ENCODE peak calls at places on chromosomes 13 and 19, in five cellular contexts. One of them, this sample, is unnamed.

GRCh38 chr13:75749407-75749806 is 113.3 kb downstream of the LMO7 start:
- DNase-seq in BE2C: peak
- DNase-seq in BJ: no peak
- DNase-seq in heart right ventricle: no peak
- DNase-seq in astrocyte: peak
- DNase-seq in this sample: peak

GRCh38 chr19:42531313-42531712 is 3.0 kb upstream of the CEACAM1 start:
- DNase-seq in BE2C: no peak
- DNase-seq in BJ: no peak
- DNase-seq in astrocyte: no peak
- DNase-seq in heart right ventricle: no peak
- DNase-seq in this sample: no peak

GRCh38 chr13:23899555-23899954 is 2.3 kb upstream of the C1QTNF9B start:
- DNase-seq in heart right ventricle: peak
- DNase-seq in BE2C: peak
- DNase-seq in astrocyte: peak
- DNase-seq in BJ: no peak
- DNase-seq in this sample: no peak

GRCh38 chr19:15293751-15294505 is 38.4 kb downstream of the BRD4 start:
- DNase-seq in heart right ventricle: no peak
- DNase-seq in astrocyte: no peak
- DNase-seq in BJ: no peak
- DNase-seq in BE2C: peak
- DNase-seq in this sample: no peak

GRCh38 chr13:44108345-44108858 is 228.7 kb downstream of the LACC1 start:
- DNase-seq in BE2C: no peak
- DNase-seq in astrocyte: no peak
- DNase-seq in BJ: no peak
- DNase-seq in heart right ventricle: peak
- DNase-seq in this sample: no peak

GRCh38 chr19:30739394-30739793 is 367.2 kb downstream of the ZNF536 start:
- DNase-seq in BE2C: no peak
- DNase-seq in astrocyte: no peak
- DNase-seq in BJ: no peak
- DNase-seq in heart right ventricle: no peak
- DNase-seq in this sample: no peak

GRCh38 chr13:107767119-107767518 is 448.2 kb downstream of the LIG4 start:
- DNase-seq in heart right ventricle: no peak
- DNase-seq in astrocyte: no peak
- DNase-seq in BE2C: peak
- DNase-seq in BJ: no peak
- DNase-seq in this sample: no peak

GRCh38 chr13:103250071-103250470 is 183.9 kb upstream of the SLC10A2 start:
- DNase-seq in BJ: no peak
- DNase-seq in astrocyte: no peak
- DNase-seq in heart right ventricle: no peak
- DNase-seq in BE2C: no peak
- DNase-seq in this sample: no peak

GRCh38 chr13:21717817-21718216 is 46.9 kb downstream of the FGF9 start:
- DNase-seq in BE2C: no peak
- DNase-seq in heart right ventricle: no peak
- DNase-seq in astrocyte: no peak
- DNase-seq in BJ: no peak
- DNase-seq in this sample: no peak

GRCh38 chr19:3693030-3693925 is 7.0 kb downstream of the PIP5K1C start:
- DNase-seq in astrocyte: no peak
- DNase-seq in heart right ventricle: no peak
- DNase-seq in BJ: no peak
- DNase-seq in BE2C: no peak
- DNase-seq in this sample: no peak

GRCh38 chr19:29531458-29532025 is 5.7 kb downstream of the VSTM2B start:
- DNase-seq in BJ: no peak
- DNase-seq in astrocyte: no peak
- DNase-seq in BE2C: no peak
- DNase-seq in heart right ventricle: no peak
- DNase-seq in this sample: no peak

GRCh38 chr19:29528946-29529645 is 3.3 kb downstream of the VSTM2B start:
- DNase-seq in BE2C: no peak
- DNase-seq in astrocyte: no peak
- DNase-seq in heart right ventricle: no peak
- DNase-seq in BJ: no peak
- DNase-seq in this sample: no peak

GRCh38 chr19:29528350-29528945 is 2.7 kb downstream of the VSTM2B start:
- DNase-seq in BE2C: peak
- DNase-seq in astrocyte: peak
- DNase-seq in heart right ventricle: peak
- DNase-seq in BJ: no peak
- DNase-seq in this sample: peak

GRCh38 chr19:29530549-29531457 is 5.0 kb downstream of the VSTM2B start:
- DNase-seq in BE2C: no peak
- DNase-seq in heart right ventricle: no peak
- DNase-seq in astrocyte: no peak
- DNase-seq in BJ: no peak
- DNase-seq in this sample: no peak

GRCh38 chr19:29529646-29530548 is 4.1 kb downstream of the VSTM2B start:
- DNase-seq in heart right ventricle: no peak
- DNase-seq in astrocyte: no peak
- DNase-seq in BJ: no peak
- DNase-seq in BE2C: no peak
- DNase-seq in this sample: no peak
- H3K4me3 ChIP-seq in heart right ventricle: no peak
- H3K4me3 ChIP-seq in astrocyte: no peak
- H3K4me3 ChIP-seq in BJ: no peak
- H3K4me3 ChIP-seq in BE2C: no peak
- H3K4me3 ChIP-seq in this sample: no peak

GRCh38 chr19:925087-925911 is 536 bp upstream of the ARID3A start:
- DNase-seq in heart right ventricle: peak
- DNase-seq in BE2C: peak
- DNase-seq in astrocyte: peak
- DNase-seq in BJ: peak
- DNase-seq in this sample: peak

GRCh38 chr19:920051-920857 is 3.1 kb downstream of the KISS1R start:
- DNase-seq in heart right ventricle: no peak
- DNase-seq in astrocyte: no peak
- DNase-seq in BJ: no peak
- DNase-seq in BE2C: peak
- DNase-seq in this sample: no peak

GRCh38 chr19:926595-927043 is 784 bp downstream of the ARID3A start:
- DNase-seq in BE2C: no peak
- DNase-seq in BJ: no peak
- DNase-seq in heart right ventricle: peak
- DNase-seq in astrocyte: no peak
- DNase-seq in this sample: no peak

GRCh38 chr19:925912-926594 is at the start of gene ARID3A:
- DNase-seq in BE2C: peak
- DNase-seq in astrocyte: peak
- DNase-seq in heart right ventricle: no peak
- DNase-seq in BJ: no peak
- DNase-seq in this sample: no peak

GRCh38 chr19:923551-924211 is 2.2 kb upstream of the ARID3A start:
- DNase-seq in heart right ventricle: no peak
- DNase-seq in astrocyte: no peak
- DNase-seq in BJ: no peak
- DNase-seq in BE2C: peak
- DNase-seq in this sample: no peak
- H3K4me3 ChIP-seq in heart right ventricle: no peak
- H3K4me3 ChIP-seq in astrocyte: no peak
- H3K4me3 ChIP-seq in BJ: no peak
- H3K4me3 ChIP-seq in BE2C: no peak
- H3K4me3 ChIP-seq in this sample: no peak

DNA sequence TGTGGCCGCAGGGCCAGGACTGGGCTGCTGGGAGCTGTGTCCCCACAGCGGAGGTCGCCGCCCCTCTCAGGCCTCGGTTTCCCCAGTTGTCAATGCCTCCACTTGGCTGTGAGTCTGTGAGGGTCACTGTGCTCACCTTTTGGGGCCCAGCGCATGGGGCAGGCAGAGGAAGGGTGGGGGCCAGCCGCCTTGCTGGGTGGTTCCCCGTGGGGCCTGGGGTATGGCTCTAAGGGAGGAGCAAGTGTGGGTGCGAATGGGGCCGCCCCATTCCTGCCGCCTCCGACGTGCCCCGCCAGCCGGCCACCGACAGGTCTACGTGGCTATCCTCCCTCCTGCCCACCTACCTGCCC is 803 bp upstream of the FGF22 start:
- DNase-seq in BJ: no peak
- DNase-seq in BE2C: no peak
- DNase-seq in astrocyte: no peak
- DNase-seq in heart right ventricle: no peak
- DNase-seq in this sample: no peak
- H3K4me3 ChIP-seq in BJ: peak
- H3K4me3 ChIP-seq in BE2C: no peak
- H3K4me3 ChIP-seq in astrocyte: no peak
- H3K4me3 ChIP-seq in heart right ventricle: peak
- H3K4me3 ChIP-seq in this sample: peak

DNA sequence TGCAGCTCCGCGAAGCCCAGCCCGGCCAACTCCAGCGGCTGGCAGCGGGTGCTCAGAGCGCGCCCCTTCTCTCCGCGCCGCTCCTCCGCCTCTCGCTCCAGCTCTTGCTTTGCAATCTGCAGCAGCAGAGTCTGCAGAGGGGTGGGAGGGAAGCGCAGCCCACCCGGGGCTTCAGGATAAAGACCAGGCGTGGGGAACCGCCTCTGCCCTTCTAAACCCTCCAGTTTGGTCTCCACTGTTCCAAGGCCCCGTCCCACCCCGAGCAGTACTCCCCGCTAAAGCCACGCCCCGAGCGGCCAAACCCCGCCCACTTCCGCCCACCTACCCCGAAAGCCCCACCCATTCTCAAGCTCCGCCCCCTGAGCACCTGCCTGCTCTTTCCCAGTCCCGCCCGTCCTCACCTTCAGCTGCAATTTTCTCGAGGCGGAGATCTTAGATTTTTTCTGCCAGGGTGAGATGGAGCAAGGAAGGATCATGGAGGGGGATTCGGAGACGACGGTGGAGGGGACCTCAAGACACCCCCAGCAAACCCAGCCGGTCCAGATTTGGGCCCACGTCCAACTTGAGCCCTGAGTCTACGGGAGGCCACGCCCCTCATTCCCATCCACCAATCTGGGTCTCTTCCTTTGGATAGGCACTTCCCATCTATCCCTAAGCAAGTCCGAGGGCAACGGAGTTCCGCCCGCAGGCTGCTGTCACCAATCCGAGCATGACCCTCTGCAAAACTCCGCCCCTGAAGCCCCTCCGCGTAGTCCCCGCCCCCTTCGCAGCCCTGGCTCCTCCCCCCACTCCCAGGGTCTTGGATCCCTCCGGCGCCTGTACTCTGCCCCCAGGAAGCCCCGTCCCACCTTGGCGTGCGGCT is 1.1 kb downstream of the TNNI3 start:
- DNase-seq in heart right ventricle: peak
- DNase-seq in BJ: no peak
- DNase-seq in BE2C: peak
- DNase-seq in astrocyte: no peak
- DNase-seq in this sample: no peak
- H3K4me3 ChIP-seq in heart right ventricle: peak
- H3K4me3 ChIP-seq in BJ: no peak
- H3K4me3 ChIP-seq in BE2C: peak
- H3K4me3 ChIP-seq in astrocyte: no peak
- H3K4me3 ChIP-seq in this sample: peak

GRCh38 chr13:106528711-106529414 is 6.6 kb downstream of the EFNB2 start:
- DNase-seq in astrocyte: no peak
- DNase-seq in BJ: no peak
- DNase-seq in BE2C: no peak
- DNase-seq in heart right ventricle: no peak
- DNase-seq in this sample: no peak
- H3K4me3 ChIP-seq in astrocyte: no peak
- H3K4me3 ChIP-seq in BJ: no peak
- H3K4me3 ChIP-seq in BE2C: peak
- H3K4me3 ChIP-seq in heart right ventricle: peak
- H3K4me3 ChIP-seq in this sample: no peak

DNA sequence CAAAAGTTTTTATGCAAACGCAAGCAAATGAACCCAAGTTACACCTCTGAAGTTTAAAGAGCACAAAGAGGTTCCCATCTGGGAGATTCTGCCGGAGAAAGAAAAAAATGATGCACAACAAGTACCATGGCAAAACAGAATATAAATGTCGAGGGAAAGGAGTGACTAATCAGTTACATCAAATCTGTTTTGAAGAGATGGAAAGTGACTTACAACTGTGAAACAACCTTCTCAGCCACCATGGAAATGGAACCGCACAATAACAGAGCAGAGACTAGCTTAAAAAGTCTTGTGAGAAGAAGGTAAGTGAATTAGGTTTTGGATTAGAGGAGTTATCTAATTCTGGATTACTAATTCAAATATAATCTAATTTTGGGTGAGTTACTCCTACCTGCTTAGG is 2.4 kb downstream of the HSPH1 start:
- DNase-seq in astrocyte: no peak
- DNase-seq in BE2C: no peak
- DNase-seq in BJ: no peak
- DNase-seq in heart right ventricle: no peak
- DNase-seq in this sample: no peak
- H3K4me3 ChIP-seq in astrocyte: peak
- H3K4me3 ChIP-seq in BE2C: peak
- H3K4me3 ChIP-seq in BJ: no peak
- H3K4me3 ChIP-seq in heart right ventricle: no peak
- H3K4me3 ChIP-seq in this sample: no peak

DNA sequence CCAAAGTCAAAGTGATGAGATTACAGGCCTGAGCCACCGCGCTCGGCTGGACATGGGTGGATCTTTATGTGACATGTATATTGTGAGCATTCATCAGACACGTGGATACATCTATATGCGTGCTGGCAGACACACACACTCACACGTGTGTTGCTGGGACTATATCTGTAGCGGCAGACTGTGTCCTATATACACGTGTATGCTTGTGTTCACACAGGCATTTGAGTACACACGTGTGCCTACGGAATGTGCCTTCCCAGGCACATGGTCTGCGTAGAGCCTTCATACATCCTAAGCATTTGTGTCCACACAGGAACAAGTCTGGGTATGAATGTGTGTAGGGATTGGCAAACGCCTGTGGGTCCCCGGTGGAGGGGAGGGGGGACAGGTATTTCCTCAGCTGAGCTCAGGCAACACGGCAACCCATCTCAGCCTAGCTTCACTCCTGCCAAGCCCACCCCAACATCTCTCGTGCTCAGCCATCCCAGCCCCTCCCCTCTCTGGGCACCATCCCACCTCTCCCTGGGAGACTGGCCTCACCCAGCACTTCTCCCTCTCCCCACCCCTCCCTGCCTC is 2.6 kb downstream of the UNC13A start:
- DNase-seq in astrocyte: no peak
- DNase-seq in BJ: no peak
- DNase-seq in heart right ventricle: no peak
- DNase-seq in BE2C: no peak
- DNase-seq in this sample: no peak
- H3K4me3 ChIP-seq in astrocyte: no peak
- H3K4me3 ChIP-seq in BJ: no peak
- H3K4me3 ChIP-seq in heart right ventricle: no peak
- H3K4me3 ChIP-seq in BE2C: no peak
- H3K4me3 ChIP-seq in this sample: no peak

This sample was measured in skeletal muscle cell.